ENCODE peak calls at places on chromosomes 11 and 22, in five cellular contexts. R, Y, D, J and S are unnamed samples.

GRCh38 chr11:127640822-127641485 is 640.4 kb upstream of the KIRREL3 start:
- DNase-seq in J (no peak), Y (no peak), D (no peak), R (peak), S (no peak)

GRCh38 chr11:126061707-126062678 is 673 bp downstream of the CDON start:
- DNase-seq in R (no peak), J (peak), Y (no peak), D (peak), S (no peak)

GRCh38 chr22:49460662-49461371 is 366.9 kb downstream of the BRD1 start:
- DNase-seq in D (peak), J (no peak), Y (no peak), R (no peak), S (no peak)

GRCh38 chr11:63023851-63024648 is 8.4 kb upstream of the SLC22A8 start:
- DNase-seq in J (peak), Y (peak), R (peak), D (peak), S (peak)

GRCh38 chr22:46652081-46652929 is 32.1 kb downstream of the GRAMD4 start:
- DNase-seq in J (no peak), R (no peak), D (no peak), Y (no peak), S (no peak)

GRCh38 chr11:69344570-69345145 is 50.7 kb downstream of the MYEOV start:
- DNase-seq in Y (no peak), J (no peak), R (no peak), D (no peak), S (no peak)

GRCh38 chr22:46401370-46401769 is 65.9 kb downstream of the TRMU start:
- DNase-seq in R (no peak), J (no peak), Y (no peak), D (no peak), S (no peak)

GRCh38 chr11:120180571-120181445 is 30.0 kb upstream of the OAF start:
- DNase-seq in R (peak), D (no peak), Y (no peak), J (no peak), S (no peak)

GRCh38 chr11:7892059-7892699 is 38.9 kb downstream of the OR10A6 start:
- DNase-seq in D (no peak), Y (no peak), R (peak), J (no peak), S (no peak)

GRCh38 chr11:65593518-65594414 is 1.8 kb downstream of the KCNK7 start:
- DNase-seq in J (no peak), D (no peak), Y (no peak), R (no peak), S (peak)

GRCh38 chr11:73760066-73760679 is 701 bp downstream of the RAB6A start:
- DNase-seq in D (peak), R (no peak), J (no peak), Y (no peak), S (peak)

GRCh38 chr11:110474578-110474977 is 44.8 kb downstream of the FDX1 start:
- DNase-seq in Y (no peak), D (no peak), J (no peak), R (no peak), S (no peak)

GRCh38 chr22:27032121-27032761 is 374.9 kb downstream of the MIAT start:
- DNase-seq in Y (no peak), R (no peak), J (no peak), D (no peak), S (no peak)

GRCh38 chr11:127225619-127226018 is 225.0 kb upstream of the KIRREL3 start:
- DNase-seq in Y (no peak), J (no peak), D (no peak), R (no peak), S (no peak)

GRCh38 chr11:124884869-124885479 is 12.7 kb downstream of the ROBO4 start:
- DNase-seq in J (no peak), R (no peak), Y (no peak), D (no peak), S (no peak)

GRCh38 chr11:102253018-102253775 is 64.1 kb upstream of the BIRC3 start:
- DNase-seq in R (no peak), D (no peak), Y (no peak), J (no peak), S (no peak)

GRCh38 chr11:63512816-63513215 is 6.9 kb downstream of the LGALS12 start:
- DNase-seq in R (no peak), D (no peak), J (no peak), Y (no peak), S (no peak)

GRCh38 chr22:37518509-37519267 is 527 bp downstream of the CARD10 start:
- DNase-seq in J (no peak), D (no peak), R (no peak), Y (no peak), S (no peak)

GRCh38 chr11:11157201-11157600 is 195.8 kb downstream of the CSNK2A3 start:
- DNase-seq in Y (no peak), D (peak), R (no peak), J (peak), S (peak)

GRCh38 chr11:126484266-126484665 is 128.8 kb downstream of the ST3GAL4 start:
- DNase-seq in Y (peak), R (peak), J (no peak), D (no peak), S (no peak)

GRCh38 chr22:50017701-50018224 is 5.2 kb upstream of the IL17REL start:
- DNase-seq in J (no peak), R (no peak), Y (no peak), D (no peak), S (no peak)

GRCh38 chr22:46945481-46945880 is 183.0 kb downstream of the TBC1D22A start:
- DNase-seq in Y (no peak), J (no peak), D (no peak), R (no peak), S (no peak)

GRCh38 chr11:115706735-115707134 is 202.5 kb upstream of the CADM1 start:
- DNase-seq in D (no peak), J (no peak), R (no peak), Y (no peak), S (no peak)

GRCh38 chr22:29154364-29155048 is 51.2 kb upstream of the EMID1 start:
- DNase-seq in Y (no peak), J (peak), R (no peak), D (peak), S (peak)

GRCh38 chr22:17218341-17218740 is 894 bp downstream of the ADA2 start:
- DNase-seq in Y (no peak), J (no peak), D (no peak), R (no peak), S (peak)